ENCODE peak calls at places on chromosomes 13 and 19, in four cellular contexts. J is HL-60, N is GM12878, A is K562. U is an unnamed sample.

GRCh38 chr13:46307554-46307953 is 79.5 kb downstream of the RUBCNL start:
- DNase-seq in J (peak; percentile 73), N (no peak), A (no peak), U (no peak)

GRCh38 chr13:28574617-28575142 is 79.8 kb upstream of the FLT1 start:
- DNase-seq in N (peak; percentile 25), J (peak; percentile 82), A (peak; percentile 77), U (no peak)

GRCh38 chr19:44689290-44690130 is 9.4 kb upstream of the CEACAM16 start:
- DNase-seq in J (peak; percentile 36), N (no peak), A (peak; percentile 72), U (no peak)

GRCh38 chr19:1956868-1957492 is 16.0 kb downstream of the CSNK1G2 start:
- DNase-seq in A (no peak), N (no peak), J (no peak), U (no peak)

GRCh38 chr13:24135674-24136300 is 24.7 kb upstream of the SPATA13 start:
- DNase-seq in N (no peak), A (no peak), J (no peak), U (no peak)

GRCh38 chr19:5263615-5264014 is 77.0 kb downstream of the PTPRS start:
- DNase-seq in N (no peak), J (no peak), A (no peak), U (no peak)

GRCh38 chr13:95391325-95391724 is 90.1 kb upstream of the ABCC4 start:
- DNase-seq in A (no peak), N (no peak), J (no peak), U (no peak)

GRCh38 chr19:49196527-49197240 is 39.1 kb downstream of the TRPM4 start:
- DNase-seq in N (no peak), J (no peak), A (peak; percentile 3), U (no peak)

GRCh38 chr19:34231439-34231838 is 22.9 kb upstream of the GARRE1 start:
- DNase-seq in J (no peak), A (no peak), N (no peak), U (no peak)

GRCh38 chr13:101454767-101455166 is 2.3 kb downstream of the ITGBL1 start:
- DNase-seq in N (no peak), A (no peak), J (no peak), U (no peak)

GRCh38 chr19:38384209-38385027 is 3.4 kb downstream of the GGN start:
- DNase-seq in A (peak; percentile 49), N (no peak), J (no peak), U (no peak)

GRCh38 chr19:3270908-3271307 is 46.4 kb downstream of the CELF5 start:
- DNase-seq in J (no peak), N (no peak), A (peak; percentile 62), U (no peak)

GRCh38 chr19:40786060-40787037 is 8.3 kb downstream of the RAB4B start:
- DNase-seq in A (no peak), J (no peak), N (no peak), U (no peak)

GRCh38 chr19:41886761-41887710 is 4.1 kb downstream of the ARHGEF1 start:
- DNase-seq in A (no peak), N (no peak), J (no peak), U (no peak)

GRCh38 chr13:67048793-67049150 is 181.4 kb downstream of the PCDH9 start:
- DNase-seq in N (no peak), A (no peak), J (no peak), U (no peak)

GRCh38 chr13:84446972-84447700 is 564.9 kb upstream of the SLITRK1 start:
- DNase-seq in N (no peak), A (no peak), J (no peak), U (no peak)

GRCh38 chr19:37304190-37304883 is 66.6 kb upstream of the ZNF527 start:
- DNase-seq in N (no peak), J (no peak), A (peak; percentile 21), U (no peak)

GRCh38 chr13:81686877-81687276 is 1346.0 kb upstream of the SPRY2 start:
- DNase-seq in A (no peak), J (no peak), N (no peak), U (no peak)

GRCh38 chr19:5612891-5613290 is 9.7 kb downstream of the SAFB2 start:
- DNase-seq in N (no peak), J (no peak), A (no peak), U (no peak)

GRCh38 chr13:52084971-52085370 is 43.9 kb downstream of the NEK5 start:
- DNase-seq in J (no peak), N (no peak), A (no peak), U (no peak)

GRCh38 chr13:102441085-102441484 is 39.2 kb upstream of the FGF14 start:
- DNase-seq in N (no peak), A (no peak), J (no peak), U (no peak)

GRCh38 chr19:6856749-6857372 is 30.5 kb upstream of the ADGRE1 start:
- DNase-seq in N (no peak), A (no peak), J (no peak), U (no peak)

GRCh38 chr13:112510002-112510780 is 77.8 kb downstream of the TUBGCP3 start:
- DNase-seq in A (peak; percentile 11), J (no peak), N (no peak), U (no peak)
- TF ChIP-seq SPI1 in A (no peak), J (no peak), N (no peak), U (no peak)

GRCh38 chr13:39688699-39689405 is 33.4 kb downstream of the COG6 start:
- DNase-seq in J (no peak), A (no peak), N (peak; percentile 9), U (no peak)
- TF ChIP-seq SPI1 in J (no peak), A (no peak), N (no peak), U (no peak)

GRCh38 chr19:55383279-55383788 is 758 bp downstream of the TMEM238 start:
- DNase-seq in A (peak; percentile 75), N (no peak), J (no peak), U (no peak)
- TF ChIP-seq SPI1 in A (no peak), N (no peak), J (no peak), U (no peak)

GRCh38 chr13:96816874-96817273 is 177.4 kb downstream of the OXGR1 start:
- DNase-seq in A (no peak), J (no peak), N (no peak), U (no peak)

GRCh38 chr13:96821381-96821780 is 172.9 kb downstream of the OXGR1 start:
- DNase-seq in J (no peak), A (no peak), N (no peak), U (no peak)

GRCh38 chr13:96816261-96816660 is 178.0 kb downstream of the OXGR1 start:
- DNase-seq in A (no peak), J (no peak), N (no peak), U (no peak)

GRCh38 chr13:96819375-96819774 is 174.9 kb downstream of the OXGR1 start:
- DNase-seq in A (no peak), N (no peak), J (no peak), U (no peak)

DNA sequence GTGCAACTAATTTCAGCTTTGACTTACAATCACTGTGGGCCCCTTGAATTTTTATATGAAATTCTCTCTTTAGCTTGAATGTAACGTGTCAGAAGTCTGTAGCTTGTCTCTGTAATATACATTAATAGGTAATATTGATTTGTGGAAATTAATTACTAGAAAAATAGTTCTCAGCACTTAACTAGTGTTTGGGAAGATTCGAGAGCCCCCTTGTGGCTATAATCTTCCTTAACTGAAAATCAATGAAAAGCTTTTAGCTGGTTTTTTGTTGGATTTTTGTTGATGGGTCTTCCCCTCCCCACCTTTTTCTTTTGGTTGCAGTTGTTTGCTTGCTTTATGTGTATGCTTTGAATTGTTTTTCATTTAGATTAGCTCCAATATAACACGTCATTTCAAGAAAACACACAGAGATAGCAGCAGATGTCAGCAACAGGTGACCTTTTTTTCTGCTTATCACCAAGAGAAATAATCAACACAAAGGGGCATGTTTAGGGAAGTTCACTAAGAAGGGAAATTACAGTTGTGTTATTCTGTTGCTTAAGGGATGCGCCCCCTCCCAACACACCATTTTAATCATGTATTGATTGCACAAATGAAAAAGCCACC is 176.8 kb downstream of the OXGR1 start:
- DNase-seq in J (no peak), A (peak; percentile 7), N (no peak), U (no peak)
- TF ChIP-seq SPI1 in J (no peak), A (no peak), N (no peak), U (no peak)

U was measured in GM12891.